ENCODE peak calls at places on chromosomes 7 and 10, in seven cellular contexts. X is spleen, N is BE2C, R is left ventricle myocardium inferior, E is ascending aorta, W is colonic mucosa, G is thoracic aorta. F is an unnamed sample.

GRCh38 chr7:55546826-55547225 is 25.5 kb downstream of the VOPP1 start:
- DNase-seq in W (peak), G (peak), N (peak), R (peak), E (peak), X (no peak), F (no peak)

GRCh38 chr7:7696458-7697119 is 21.8 kb downstream of the RPA3 start:
- DNase-seq in G (no peak), W (no peak), E (no peak), X (no peak), N (no peak), R (no peak), F (no peak)

GRCh38 chr10:86662186-86663045 is 5.9 kb upstream of the LDB3 start:
- DNase-seq in E (no peak), X (peak), G (no peak), W (no peak), R (peak), N (no peak), F (peak)

GRCh38 chr10:16381083-16381482 is 55.7 kb upstream of the PTER start:
- DNase-seq in E (no peak), G (no peak), R (no peak), W (no peak), X (no peak), N (no peak), F (no peak)

GRCh38 chr10:33963656-33964175 is 629.2 kb upstream of the NRP1 start:
- DNase-seq in R (no peak), N (no peak), X (no peak), E (no peak), G (no peak), W (no peak), F (no peak)

GRCh38 chr10:97714401-97715258 is 1.1 kb downstream of the MARVELD1 start:
- DNase-seq in X (peak), R (peak), E (no peak), G (peak), W (peak), N (peak), F (no peak)

GRCh38 chr7:157158400-157158799 is 19.7 kb downstream of the UBE3C start:
- DNase-seq in X (no peak), E (no peak), R (no peak), W (no peak), G (no peak), N (no peak), F (no peak)

GRCh38 chr10:67836972-67837371 is 1.0 kb downstream of the DNAJC12 start:
- DNase-seq in N (no peak), X (no peak), W (no peak), E (no peak), R (no peak), G (no peak), F (no peak)

GRCh38 chr7:50939026-50939425 is 156.3 kb upstream of the GRB10 start:
- DNase-seq in E (no peak), N (no peak), R (no peak), G (no peak), X (no peak), W (no peak), F (no peak)

GRCh38 chr10:52442576-52442975 is 128.5 kb downstream of the DKK1 start:
- DNase-seq in W (no peak), E (no peak), R (no peak), G (no peak), X (no peak), N (no peak), F (no peak)

GRCh38 chr10:80204801-80205477 is 398 bp downstream of the ANXA11 start:
- DNase-seq in E (peak), G (no peak), W (peak), R (peak), X (no peak), N (peak), F (no peak)

GRCh38 chr10:29099001-29099400 is 189.9 kb upstream of the LYZL1 start:
- DNase-seq in X (no peak), E (no peak), W (no peak), N (no peak), R (no peak), G (no peak), F (no peak)

GRCh38 chr7:988426-988911 is 5.5 kb downstream of the CYP2W1 start:
- DNase-seq in R (no peak), W (no peak), G (no peak), N (peak), X (no peak), E (no peak), F (peak)

GRCh38 chr10:29804025-29804852 is 169.5 kb upstream of the SVIL start:
- DNase-seq in E (no peak), R (no peak), N (peak), X (no peak), W (peak), G (peak), F (no peak)

GRCh38 chr7:138992052-138992531 is 10.9 kb upstream of the KIAA1549 start:
- DNase-seq in R (no peak), G (no peak), N (no peak), W (no peak), X (no peak), E (no peak), F (no peak)

GRCh38 chr7:99452541-99452940 is 13.4 kb downstream of the ATP5MF start:
- DNase-seq in W (no peak), R (no peak), X (no peak), N (no peak), E (no peak), G (no peak), F (no peak)

DNA sequence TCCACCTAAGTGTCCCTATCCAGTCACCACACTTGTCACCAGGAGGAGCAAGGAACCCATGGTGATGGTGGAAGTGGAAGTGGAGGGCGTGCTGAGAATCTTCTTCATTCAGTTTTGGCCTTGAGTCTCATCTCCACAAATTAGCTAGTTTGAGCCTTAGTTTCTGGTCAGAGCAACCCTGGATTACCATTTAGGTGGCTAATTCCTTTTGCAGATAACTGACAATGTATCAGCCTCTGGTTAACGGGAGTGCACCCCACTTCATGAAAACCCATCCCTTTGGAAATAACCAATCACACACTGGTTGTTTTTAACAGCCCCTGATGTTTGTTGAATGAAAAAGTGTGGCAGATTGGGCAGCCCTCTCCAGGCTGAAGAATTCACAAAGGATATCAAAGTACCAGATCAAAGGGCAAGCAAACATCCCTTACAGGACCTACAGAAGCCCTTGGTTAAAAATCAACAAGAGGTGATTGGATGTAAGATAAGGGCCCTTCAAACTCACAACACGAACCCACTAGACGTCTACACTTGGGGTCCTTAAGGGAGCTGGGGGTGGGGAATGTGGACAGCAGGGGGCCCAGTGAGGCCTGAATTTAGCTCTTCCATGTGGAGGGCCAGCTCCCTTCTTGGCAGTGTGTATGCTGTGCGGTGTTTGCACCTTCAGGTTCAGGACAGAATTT is 37.1 kb upstream of the SLF2 start:
- DNase-seq in R (no peak), G (no peak), W (no peak), X (no peak), N (no peak), E (no peak), F (no peak)
- TF ChIP-seq CTCF in R (no peak), G (no peak), W (no peak), X (no peak), N (no peak), E (no peak), F (no peak)

GRCh38 chr7:135414208-135414607 is 95.7 kb downstream of the CNOT4 start:
- DNase-seq in X (no peak), G (no peak), E (no peak), N (no peak), W (no peak), R (no peak), F (no peak)

GRCh38 chr7:135410546-135410942 is 99.4 kb downstream of the CNOT4 start:
- DNase-seq in E (no peak), G (no peak), W (no peak), X (no peak), N (no peak), R (no peak), F (no peak)

GRCh38 chr7:135411098-135411497 is 98.8 kb downstream of the CNOT4 start:
- DNase-seq in E (no peak), X (no peak), R (no peak), W (no peak), G (no peak), N (no peak), F (no peak)

GRCh38 chr7:135416431-135416830 is 93.5 kb downstream of the CNOT4 start:
- DNase-seq in E (no peak), N (no peak), G (no peak), X (no peak), R (no peak), W (no peak), F (no peak)

GRCh38 chr7:135414850-135415439 is 95.0 kb downstream of the CNOT4 start:
- DNase-seq in E (no peak), R (no peak), X (no peak), G (no peak), N (peak), W (peak), F (no peak)
- TF ChIP-seq CTCF in E (peak), R (peak), X (no peak), G (no peak), N (peak), W (peak), F (peak)

GRCh38 chr7:140922741-140923345 is 1.9 kb downstream of the BRAF start:
- DNase-seq in X (no peak), E (no peak), W (no peak), R (no peak), G (no peak), N (no peak), F (no peak)

GRCh38 chr7:140926021-140926812 is 1.5 kb upstream of the BRAF start:
- DNase-seq in W (no peak), X (no peak), R (no peak), G (no peak), N (no peak), E (no peak), F (no peak)

GRCh38 chr7:140923358-140924006 is 1.2 kb downstream of the BRAF start:
- DNase-seq in N (peak), G (no peak), W (peak), R (no peak), X (no peak), E (no peak), F (no peak)

GRCh38 chr7:140924821-140925421 is at the start of gene BRAF:
- DNase-seq in R (peak), E (peak), W (peak), G (peak), X (peak), N (peak), F (peak)

DNA sequence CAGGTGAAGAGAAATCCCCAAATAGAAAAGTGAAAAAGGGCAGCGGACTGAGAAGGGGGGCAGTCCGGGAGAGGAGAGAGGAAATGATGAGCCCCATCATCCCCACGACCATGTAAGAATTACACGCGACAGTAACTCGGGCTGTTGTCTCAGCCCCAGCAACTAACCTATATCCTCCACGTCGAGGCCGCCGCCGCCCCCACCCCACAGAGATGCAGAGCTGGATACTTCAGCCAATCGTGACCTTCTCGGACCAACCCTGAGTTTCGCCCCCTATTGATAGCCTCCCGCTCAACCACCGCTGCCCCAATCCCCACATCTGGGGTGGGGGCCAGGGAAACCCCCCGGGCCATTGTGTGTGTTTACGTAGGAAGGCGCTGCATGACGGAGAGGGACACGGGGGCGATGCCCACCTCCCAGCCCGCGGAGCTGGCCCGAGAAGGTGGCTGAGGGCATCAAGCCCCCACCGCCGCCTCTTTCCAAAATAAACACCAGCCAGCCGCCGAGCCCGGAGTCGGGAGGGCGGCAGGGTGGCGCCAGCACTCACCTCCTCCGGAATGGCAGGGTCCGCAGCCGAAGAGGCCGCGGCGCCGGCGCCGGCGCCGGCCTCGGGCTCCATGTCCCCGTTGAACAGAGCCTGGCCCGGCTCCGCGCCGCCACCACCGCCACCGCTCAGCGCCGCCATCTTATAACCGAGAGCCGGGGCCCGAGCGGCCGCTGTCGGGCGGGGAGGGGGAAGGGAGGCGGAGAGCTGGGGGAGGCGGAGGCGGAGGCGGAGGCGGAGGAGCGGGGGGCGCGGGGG is 509 bp downstream of the BRAF start:
- DNase-seq in X (no peak), N (peak), R (peak), W (peak), G (peak), E (peak), F (peak)
- TF ChIP-seq CTCF in X (peak), N (peak), R (peak), W (no peak), G (no peak), E (peak), F (peak)

GRCh38 chr7:33185786-33186185 is 56.4 kb downstream of the BBS9 start:
- DNase-seq in X (no peak), G (no peak), W (no peak), N (no peak), R (no peak), E (no peak), F (no peak)
- TF ChIP-seq CTCF in X (no peak), G (no peak), W (peak), N (peak), R (peak), E (no peak), F (peak)

GRCh38 chr7:82164813-82165212 is 278.8 kb downstream of the CACNA2D1 start:
- DNase-seq in R (no peak), N (peak), G (no peak), E (no peak), W (peak), X (no peak), F (no peak)
- TF ChIP-seq CTCF in R (peak), N (peak), G (no peak), E (peak), W (no peak), X (no peak), F (peak)

GRCh38 chr7:15503603-15504280 is 58.1 kb downstream of the AGMO start:
- DNase-seq in R (no peak), X (no peak), N (no peak), G (no peak), W (no peak), E (no peak), F (no peak)
- TF ChIP-seq CTCF in R (no peak), X (no peak), N (no peak), G (no peak), W (no peak), E (no peak), F (peak)

DNA sequence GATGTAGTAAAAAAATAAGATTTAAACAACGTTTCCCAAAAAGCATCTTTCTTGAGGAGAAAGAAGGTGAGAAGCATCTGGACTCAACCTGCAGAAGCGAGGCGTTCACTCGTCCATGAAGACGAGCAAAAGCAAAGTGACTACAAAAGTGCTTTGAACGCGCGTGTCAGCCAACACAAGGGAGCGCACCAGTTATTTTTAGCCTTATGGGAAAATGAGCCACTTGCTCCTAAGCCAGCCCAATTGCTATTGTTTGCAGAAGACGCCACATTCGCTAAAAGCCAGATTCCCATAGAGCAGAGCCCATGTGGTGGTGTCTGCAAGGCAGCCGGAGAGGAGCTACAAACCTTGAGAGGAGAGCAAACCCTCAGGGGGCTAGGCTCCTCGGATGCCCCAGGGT is 122.5 kb downstream of the FAM53B start:
- DNase-seq in W (no peak), G (no peak), X (no peak), N (no peak), R (no peak), E (no peak), F (no peak)
- TF ChIP-seq CTCF in W (no peak), G (no peak), X (no peak), N (no peak), R (peak), E (no peak), F (no peak)

DNA sequence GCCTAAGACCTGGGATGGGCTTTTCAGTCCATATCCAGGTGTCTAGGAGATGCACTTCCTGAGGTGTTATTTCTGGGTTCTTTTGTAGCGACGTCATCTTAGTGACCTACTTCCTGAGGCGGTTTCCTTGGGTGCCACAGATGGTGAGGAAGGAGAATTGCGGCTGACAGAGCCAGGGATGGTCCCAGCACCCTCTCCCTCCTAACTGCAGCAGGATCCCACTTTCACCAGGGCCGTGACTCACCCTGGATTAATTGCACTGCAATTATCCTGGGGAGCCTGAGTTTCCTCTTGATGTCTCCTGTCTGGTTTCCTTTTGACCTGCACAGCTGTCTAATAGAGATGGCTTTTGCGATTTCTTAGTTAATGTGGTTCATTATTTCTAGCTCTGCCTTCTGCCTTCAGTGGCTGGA is 271.7 kb downstream of the TCF7L2 start:
- DNase-seq in N (peak), E (no peak), G (no peak), R (no peak), X (no peak), W (no peak), F (no peak)
- TF ChIP-seq CTCF in N (peak), E (no peak), G (no peak), R (no peak), X (no peak), W (no peak), F (no peak)

F was measured in chondrocyte.